ENCODE peak calls at places on chromosome 1, in four cellular contexts. C is IMR-90; X is fibroblast of pulmonary artery; E is CD4-positive, alpha-beta memory T cell. Q is an unnamed sample.

GRCh38 chr1:234997201-234998173 is 131.2 kb downstream of the TOMM20 start:
- DNase-seq in E (no peak), X (peak), C (peak), Q (no peak)

GRCh38 chr1:19689856-19690255 is 25.2 kb downstream of the HTR6 start:
- DNase-seq in X (no peak), C (no peak), E (no peak), Q (peak)

GRCh38 chr1:200654660-200655059 is 15.0 kb downstream of the DDX59 start:
- DNase-seq in X (no peak), C (peak), E (no peak), Q (peak)

GRCh38 chr1:176494436-176494835 is 31.5 kb downstream of the PAPPA2 start:
- DNase-seq in C (no peak), E (no peak), X (peak), Q (no peak)

GRCh38 chr1:217272385-217272784 is 358.5 kb downstream of the GPATCH2 start:
- DNase-seq in X (peak), E (no peak), C (peak), Q (no peak)

GRCh38 chr1:17125756-17126237 is 6.5 kb upstream of the PADI2 start:
- DNase-seq in C (peak), X (peak), E (peak), Q (peak)

GRCh38 chr1:15531682-15532081 is 5.0 kb downstream of the DNAJC16 start:
- DNase-seq in X (no peak), C (no peak), E (no peak), Q (no peak)

GRCh38 chr1:93995837-93996526 is 86.8 kb upstream of the GCLM start:
- DNase-seq in E (no peak), X (peak), C (no peak), Q (no peak)

GRCh38 chr1:53542551-53542950 is 83.4 kb downstream of the DMRTB1 start:
- DNase-seq in E (no peak), X (no peak), C (no peak), Q (no peak)

GRCh38 chr1:119462964-119463363 is 44.0 kb upstream of the HSD3B1 start:
- DNase-seq in C (no peak), X (no peak), E (no peak), Q (no peak)

GRCh38 chr1:22889213-22889827 is 83.3 kb downstream of the LACTBL1 start:
- DNase-seq in E (no peak), C (peak), X (peak), Q (peak)

GRCh38 chr1:21668232-21669032 is 725 bp downstream of the RAP1GAP start:
- DNase-seq in X (no peak), C (no peak), E (no peak), Q (no peak)

GRCh38 chr1:2165636-2166035 is 28.9 kb downstream of the FAAP20 start:
- DNase-seq in C (no peak), E (no peak), X (no peak), Q (no peak)

GRCh38 chr1:243213045-243213787 is 41.9 kb downstream of the CEP170 start:
- DNase-seq in X (peak), C (peak), E (no peak), Q (no peak)

GRCh38 chr1:220529530-220529920 is 1.6 kb downstream of the MARK1 start:
- DNase-seq in C (no peak), X (no peak), E (no peak), Q (no peak)

GRCh38 chr1:1290238-1290731 is 10.0 kb downstream of the SCNN1D start:
- DNase-seq in E (peak), C (no peak), X (peak), Q (peak)

GRCh38 chr1:234862944-234863515 is 253.1 kb upstream of the IRF2BP2 start:
- DNase-seq in C (peak), E (no peak), X (peak), Q (no peak)

GRCh38 chr1:84584126-84584525 is 9.9 kb upstream of the CTBS start:
- DNase-seq in E (no peak), C (no peak), X (no peak), Q (no peak)

GRCh38 chr1:228530086-228530758 is 43.0 kb downstream of the RNF187 start:
- DNase-seq in X (no peak), C (no peak), E (no peak), Q (no peak)

GRCh38 chr1:21935393-21935804 is 1.7 kb downstream of the HSPG2 start:
- DNase-seq in C (peak), E (no peak), X (no peak), Q (no peak)

GRCh38 chr1:3454811-3455618 is 550 bp downstream of the ARHGEF16 start:
- DNase-seq in E (no peak), X (no peak), C (no peak), Q (no peak)

GRCh38 chr1:38334930-38335592 is 288.5 kb upstream of the POU3F1 start:
- DNase-seq in E (no peak), X (no peak), C (no peak), Q (no peak)

GRCh38 chr1:151574575-151575529 is 34.7 kb downstream of the TUFT1 start:
- DNase-seq in X (peak), C (peak), E (no peak), Q (no peak)

GRCh38 chr1:151165281-151165737 is 393 bp downstream of the LYSMD1 start:
- DNase-seq in E (no peak), C (peak), X (no peak), Q (no peak)

GRCh38 chr1:234713440-234713839 is 103.5 kb upstream of the IRF2BP2 start:
- DNase-seq in E (no peak), X (no peak), C (no peak), Q (no peak)

GRCh38 chr1:202848191-202848542 is 37.4 kb downstream of the PCAT6 start:
- DNase-seq in X (no peak), E (no peak), C (peak), Q (peak)

GRCh38 chr1:244896550-244896949 is 32.2 kb upstream of the HNRNPU start:
- DNase-seq in E (no peak), C (peak), X (peak), Q (no peak)

GRCh38 chr1:225768662-225769426 is 8.8 kb upstream of the SRP9 start:
- DNase-seq in E (no peak), C (no peak), X (no peak), Q (no peak)

GRCh38 chr1:248736992-248737391 is 18.6 kb downstream of the LYPD8 start:
- DNase-seq in X (no peak), E (no peak), C (no peak), Q (no peak)

GRCh38 chr1:14369526-14370213 is 228.8 kb upstream of the KAZN start:
- DNase-seq in E (no peak), C (no peak), X (no peak), Q (peak)

GRCh38 chr1:182809414-182809957 is 19.9 kb downstream of the NPL start:
- DNase-seq in X (no peak), C (no peak), E (no peak), Q (no peak)

GRCh38 chr1:93828437-93828756 is 50.6 kb downstream of the DNTTIP2 start:
- DNase-seq in E (no peak), X (no peak), C (no peak), Q (no peak)

GRCh38 chr1:57254006-57254405 is 169.9 kb downstream of the DAB1 start:
- DNase-seq in X (no peak), C (peak), E (no peak), Q (no peak)

GRCh38 chr1:167761400-167761799 is 39.6 kb downstream of the MPZL1 start:
- DNase-seq in C (no peak), E (no peak), X (no peak), Q (no peak)

GRCh38 chr1:156070523-156070922 is 9.6 kb downstream of the RAB25 start:
- DNase-seq in C (no peak), E (no peak), X (no peak), Q (no peak)

GRCh38 chr1:189253601-189254350 is 1223.9 kb downstream of the BRINP3 start:
- DNase-seq in X (no peak), C (no peak), E (no peak), Q (no peak)

GRCh38 chr1:6599141-6599975 is 3.3 kb downstream of the KLHL21 start:
- DNase-seq in X (no peak), C (no peak), E (peak), Q (peak)

GRCh38 chr1:211639500-211640361 is 35.7 kb downstream of the NEK2 start:
- DNase-seq in C (peak), X (peak), E (no peak), Q (no peak)

GRCh38 chr1:44620072-44620471 is 54.2 kb downstream of the TMEM53 start:
- DNase-seq in C (no peak), X (no peak), E (no peak), Q (no peak)

GRCh38 chr1:44616284-44616990 is 57.8 kb downstream of the TMEM53 start:
- DNase-seq in C (no peak), E (no peak), X (no peak), Q (no peak)

GRCh38 chr1:44616991-44617702 is 57.1 kb downstream of the TMEM53 start:
- DNase-seq in C (peak), X (peak), E (no peak), Q (no peak)

GRCh38 chr1:44619261-44619900 is 54.9 kb downstream of the TMEM53 start:
- DNase-seq in X (peak), E (no peak), C (peak), Q (no peak)

GRCh38 chr1:44617703-44618029 is 56.6 kb downstream of the TMEM53 start:
- DNase-seq in X (no peak), E (no peak), C (no peak), Q (no peak)
- H3K4me3 ChIP-seq in X (no peak), E (no peak), C (no peak), Q (no peak)

DNA sequence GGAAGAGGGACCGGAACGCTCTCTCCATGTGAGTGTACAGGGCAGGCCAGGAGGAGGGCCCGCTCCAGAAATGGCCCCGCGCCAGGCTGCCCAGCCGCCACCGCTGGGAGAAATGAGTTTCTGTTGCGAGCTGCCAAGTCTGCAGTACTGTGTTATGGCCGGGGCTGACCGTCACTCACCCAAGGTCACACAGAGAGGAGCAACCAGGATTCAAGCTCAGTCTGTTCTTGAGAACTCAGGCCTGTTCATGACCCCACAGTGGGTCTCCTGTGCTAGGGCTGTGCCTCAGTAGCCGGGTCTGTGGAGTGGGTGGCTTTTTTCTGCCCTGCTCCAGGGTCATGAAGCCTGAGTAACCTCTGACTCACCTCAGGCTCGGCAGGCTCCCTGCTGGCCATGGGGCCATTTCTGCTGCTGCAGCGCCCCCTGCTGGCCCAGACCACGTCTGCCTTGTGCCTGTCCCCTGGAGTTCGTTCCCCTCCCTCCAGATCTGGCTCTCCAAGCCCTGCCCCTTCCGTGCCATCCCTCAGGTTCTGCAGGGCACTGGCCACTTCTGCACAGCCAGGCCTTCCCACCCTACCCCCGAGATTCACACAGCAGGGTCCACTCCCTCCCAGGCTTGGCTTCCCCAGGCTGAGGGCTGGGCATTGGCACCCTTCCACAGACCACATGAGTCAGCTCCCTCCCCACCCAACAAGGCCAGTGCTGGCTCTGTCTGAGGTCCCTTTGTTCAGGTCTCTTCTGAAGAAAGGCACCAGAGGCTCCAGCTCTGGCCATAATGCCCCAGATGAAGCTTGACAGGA is 51.8 kb downstream of the EDN2 start:
- DNase-seq in E (peak), X (peak), C (peak), Q (peak)
- H3K4me3 ChIP-seq in E (no peak), X (no peak), C (no peak), Q (no peak)

DNA sequence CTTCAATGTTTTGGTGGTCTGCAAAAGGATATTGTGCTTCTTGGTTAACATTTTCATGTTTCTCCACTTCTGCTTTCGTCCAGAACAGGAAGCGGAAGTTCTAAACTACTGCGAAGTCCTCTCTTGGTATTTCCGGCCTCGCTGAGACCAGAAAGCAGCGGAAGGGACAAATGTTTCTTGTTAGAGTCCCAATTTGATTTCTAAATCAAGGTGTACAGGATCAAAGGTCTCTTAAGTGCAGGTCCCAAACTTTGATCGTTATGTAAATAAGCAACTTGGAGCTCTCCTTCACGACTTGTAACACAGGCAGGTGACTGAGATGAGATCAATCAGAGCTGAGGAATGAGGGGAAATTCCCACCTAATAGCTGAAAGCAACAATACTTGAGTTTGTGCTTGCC is 40.1 kb upstream of the HMCN1 start:
- DNase-seq in C (no peak), X (no peak), E (no peak), Q (peak)
- H3K4me3 ChIP-seq in C (no peak), X (no peak), E (peak), Q (no peak)

GRCh38 chr1:207752456-207753132 is 740 bp downstream of the CD46 start:
- DNase-seq in E (no peak), C (peak), X (peak), Q (peak)
- H3K4me3 ChIP-seq in E (peak), C (peak), X (peak), Q (peak)

GRCh38 chr1:153609585-153609907 is 3.4 kb downstream of the S100A16 start:
- DNase-seq in E (no peak), C (no peak), X (no peak), Q (no peak)

GRCh38 chr1:153611356-153611755 is 1.6 kb downstream of the S100A16 start:
- DNase-seq in X (no peak), E (no peak), C (no peak), Q (no peak)

GRCh38 chr1:153612111-153612754 is 704 bp downstream of the S100A16 start:
- DNase-seq in C (no peak), X (no peak), E (no peak), Q (no peak)

GRCh38 chr1:153610334-153611023 is 2.5 kb downstream of the S100A16 start:
- DNase-seq in X (no peak), C (peak), E (no peak), Q (no peak)

DNA sequence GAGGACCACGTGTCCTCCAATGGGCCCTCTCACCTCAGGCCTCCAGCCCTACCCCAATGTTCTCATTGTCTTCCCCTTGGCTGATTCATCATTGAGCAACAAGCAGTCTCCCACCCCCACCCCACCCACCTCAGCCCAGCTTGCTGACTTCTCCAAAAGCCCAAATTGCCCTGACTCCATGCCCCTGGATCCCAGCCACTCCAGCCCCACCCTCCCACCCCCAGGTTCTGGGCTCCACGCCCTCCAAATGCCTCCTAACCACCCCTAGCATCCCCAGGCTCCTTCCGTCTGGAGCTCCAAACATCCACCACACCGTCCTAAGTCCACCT is 1.9 kb downstream of the S100A16 start:
- DNase-seq in E (no peak), C (no peak), X (peak), Q (no peak)
- H3K4me3 ChIP-seq in E (no peak), C (peak), X (peak), Q (no peak)

DNA sequence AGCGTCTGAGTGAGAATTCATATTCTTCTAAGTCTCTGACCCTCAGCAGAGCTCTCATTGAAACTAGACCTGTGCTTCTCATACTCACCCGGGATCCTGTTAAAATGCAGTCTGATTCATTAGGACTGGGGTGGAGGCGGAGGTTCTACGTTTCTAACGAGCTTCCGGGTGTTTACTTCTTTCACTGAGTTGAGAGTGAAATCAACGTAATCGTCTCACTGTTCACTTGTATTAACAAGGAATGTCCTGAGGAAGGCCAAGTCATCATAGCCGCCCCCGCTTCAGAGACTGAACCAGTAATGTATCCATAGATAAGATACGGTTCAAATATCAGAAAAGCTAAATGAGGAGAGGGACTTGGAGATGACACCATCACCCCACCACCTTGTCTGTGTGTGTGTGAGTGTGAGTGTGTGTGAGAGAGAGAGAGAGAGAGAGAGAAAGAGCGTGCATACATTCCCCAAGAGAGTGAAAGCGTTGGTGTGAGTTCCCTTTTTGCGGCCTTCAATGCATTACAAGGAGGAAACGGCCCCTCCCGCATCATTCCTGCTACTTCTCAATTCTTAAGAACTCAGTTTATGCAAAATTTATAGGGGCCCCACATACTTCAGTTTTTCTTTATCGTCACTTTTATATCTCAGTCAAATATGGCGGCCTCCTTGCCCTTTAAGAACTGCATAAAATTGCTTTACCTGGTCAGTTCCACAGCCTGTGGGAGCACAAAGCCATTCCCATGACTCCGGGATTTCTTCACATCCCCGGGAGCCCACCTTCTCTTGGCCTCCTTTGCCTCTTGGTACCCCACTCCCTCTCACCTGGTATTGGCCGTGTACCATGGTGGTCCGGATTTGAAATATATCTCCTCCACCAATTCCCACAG is 19.8 kb downstream of the KMO start:
- DNase-seq in X (no peak), E (peak), C (peak), Q (peak)
- H3K4me3 ChIP-seq in X (no peak), E (peak), C (no peak), Q (peak)

Q was measured in OCI-LY7.